ENCODE peak calls at places on chromosomes 2 and 18, in six cellular contexts. Q, E, C, D, K and O are unnamed samples.

GRCh38 chr2:1769703-1770422 is 25.5 kb upstream of the PXDN start:
- DNase-seq in Q (peak), E (peak), C (peak), D (no peak), K (peak), O (peak)

GRCh38 chr2:11406492-11407381 is 59.2 kb downstream of the E2F6 start:
- DNase-seq in Q (peak), E (peak), C (peak), D (no peak), K (peak), O (no peak)

GRCh38 chr2:163515836-163516235 is 220.0 kb downstream of the FIGN start:
- DNase-seq in Q (no peak), E (no peak), C (no peak), D (no peak), K (no peak), O (no peak)

GRCh38 chr18:22560797-22561196 is 143.1 kb upstream of the CTAGE1 start:
- DNase-seq in Q (no peak), E (no peak), C (no peak), D (no peak), K (no peak), O (no peak)

GRCh38 chr2:223815186-223815883 is 22.0 kb downstream of the AP1S3 start:
- DNase-seq in Q (peak), E (no peak), C (peak), D (no peak), K (peak), O (peak)

GRCh38 chr2:23422089-23423061 is 37.4 kb downstream of the KLHL29 start:
- DNase-seq in Q (no peak), E (no peak), C (no peak), D (no peak), K (no peak), O (no peak)

GRCh38 chr18:12255626-12256026 is 1.5 kb downstream of the CIDEA start:
- DNase-seq in Q (no peak), E (no peak), C (no peak), D (no peak), K (peak), O (peak)

GRCh38 chr2:218036371-218036770 is 32.7 kb upstream of the RUFY4 start:
- DNase-seq in Q (no peak), E (no peak), C (no peak), D (no peak), K (no peak), O (no peak)

GRCh38 chr2:74690571-74690970 is 36.5 kb downstream of the SEMA4F start:
- DNase-seq in Q (peak), E (peak), C (peak), D (peak), K (peak), O (peak)

GRCh38 chr2:72078773-72079172 is 68.9 kb downstream of the CYP26B1 start:
- DNase-seq in Q (no peak), E (no peak), C (no peak), D (no peak), K (no peak), O (no peak)

GRCh38 chr2:117618607-117619006 is 195.9 kb upstream of the DDX18 start:
- DNase-seq in Q (no peak), E (no peak), C (no peak), D (no peak), K (no peak), O (no peak)

GRCh38 chr18:36828630-36829361 is at the start of the genes KIAA1328 and TPGS2:
- DNase-seq in Q (peak), E (peak), C (peak), D (peak), K (peak), O (peak)

GRCh38 chr18:36831139-36831538 is 2.2 kb downstream of the KIAA1328 start:
- DNase-seq in Q (no peak), E (no peak), C (no peak), D (no peak), K (peak), O (no peak)

GRCh38 chr18:36828157-36828629 is 609 bp downstream of the TPGS2 start:
- DNase-seq in Q (peak), E (no peak), C (peak), D (no peak), K (peak), O (peak)

GRCh38 chr18:36830141-36830495 is 1.2 kb downstream of the KIAA1328 start:
- DNase-seq in Q (no peak), E (no peak), C (no peak), D (no peak), K (no peak), O (peak)

GRCh38 chr18:36829362-36830140 is 624 bp downstream of the KIAA1328 start:
- DNase-seq in Q (no peak), E (no peak), C (peak), D (no peak), K (peak), O (peak)
- TF ChIP-seq BHLHE40 in Q (no peak), E (no peak), C (no peak), D (no peak), K (no peak), O (no peak)

GRCh38 chr18:79634186-79634585 is 45.4 kb upstream of the CTDP1 start:
- DNase-seq in Q (no peak), E (no peak), C (no peak), D (no peak), K (no peak), O (no peak)
- TF ChIP-seq BHLHE40 in Q (no peak), E (no peak), C (no peak), D (no peak), K (no peak), O (no peak)

DNA sequence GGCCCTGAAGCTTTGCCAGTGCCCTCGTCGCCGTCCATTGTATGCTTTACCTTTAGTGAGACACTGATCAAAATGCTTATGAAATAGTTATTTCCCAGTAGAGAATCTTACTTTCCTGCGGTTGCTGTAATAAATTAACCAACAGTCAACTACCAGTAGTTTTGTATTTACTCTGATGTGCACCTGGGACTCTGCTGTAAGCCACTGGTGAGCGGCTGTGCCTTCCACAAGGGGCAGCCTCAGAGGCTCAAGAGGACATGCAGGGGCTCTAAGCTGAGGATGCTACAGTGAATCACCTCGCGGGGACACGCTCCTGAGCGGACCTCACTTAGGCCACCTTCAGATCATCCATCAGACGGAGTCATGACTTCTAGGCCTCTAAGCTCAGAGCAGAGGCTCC is 71.7 kb downstream of the BIN1 start:
- DNase-seq in Q (no peak), E (no peak), C (no peak), D (no peak), K (no peak), O (peak)
- TF ChIP-seq BHLHE40 in Q (no peak), E (no peak), C (no peak), D (no peak), K (no peak), O (no peak)

GRCh38 chr18:48656582-48656981 is 117.8 kb downstream of the CTIF start:
- DNase-seq in Q (no peak), E (no peak), C (no peak), D (no peak), K (peak), O (no peak)

GRCh38 chr18:48656176-48656575 is 117.3 kb downstream of the CTIF start:
- DNase-seq in Q (no peak), E (no peak), C (no peak), D (no peak), K (no peak), O (no peak)

GRCh38 chr18:48659188-48660009 is 120.6 kb downstream of the CTIF start:
- DNase-seq in Q (no peak), E (no peak), C (no peak), D (no peak), K (no peak), O (no peak)

GRCh38 chr18:48658721-48659120 is 119.9 kb downstream of the CTIF start:
- DNase-seq in Q (no peak), E (no peak), C (no peak), D (no peak), K (no peak), O (no peak)

DNA sequence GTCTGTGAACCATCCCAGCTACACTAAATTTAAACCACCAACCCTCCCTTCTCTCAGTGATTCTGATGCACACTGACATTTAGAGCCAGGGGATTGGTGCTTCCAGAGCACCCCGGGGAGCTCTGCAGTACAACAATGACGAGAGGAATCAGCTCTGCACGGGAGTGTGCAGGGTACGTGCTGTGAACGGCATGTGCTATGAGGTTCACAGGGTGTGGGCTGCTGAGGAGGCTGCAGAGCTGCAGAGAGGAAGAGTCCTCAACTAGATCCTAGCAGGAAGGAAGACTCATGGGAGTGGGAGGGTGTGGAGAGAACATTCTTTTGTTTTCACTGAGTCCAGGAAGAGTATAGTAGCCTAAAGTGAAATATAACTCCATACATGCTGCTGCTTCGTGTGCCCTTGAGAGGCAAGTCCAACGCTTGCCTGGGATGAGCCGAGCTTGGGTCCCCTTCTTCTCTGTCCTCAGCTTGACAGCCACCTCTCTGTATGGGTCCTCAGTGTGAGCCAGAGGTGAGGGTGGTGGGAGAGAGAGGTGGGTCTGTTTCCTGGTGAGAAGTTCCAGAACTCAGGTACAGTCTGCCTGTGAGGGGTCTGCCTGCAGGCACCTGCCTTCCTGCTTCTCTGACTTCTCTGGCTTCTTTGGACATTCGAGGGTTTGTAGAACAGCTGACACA is 118.8 kb downstream of the CTIF start:
- DNase-seq in Q (no peak), E (no peak), C (no peak), D (no peak), K (no peak), O (no peak)
- TF ChIP-seq BHLHE40 in Q (no peak), E (no peak), C (no peak), D (no peak), K (no peak), O (no peak)

GRCh38 chr2:104472076-104472475 is 381.8 kb upstream of the POU3F3 start:
- DNase-seq in Q (no peak), E (no peak), C (no peak), D (no peak), K (no peak), O (no peak)
- TF ChIP-seq BHLHE40 in Q (no peak), E (no peak), C (no peak), D (no peak), K (no peak), O (no peak)

GRCh38 chr2:225270861-225271260 is 128.6 kb upstream of the NYAP2 start:
- DNase-seq in Q (peak), E (no peak), C (peak), D (peak), K (peak), O (no peak)
- TF ChIP-seq BHLHE40 in Q (no peak), E (no peak), C (no peak), D (peak), K (no peak), O (no peak)

DNA sequence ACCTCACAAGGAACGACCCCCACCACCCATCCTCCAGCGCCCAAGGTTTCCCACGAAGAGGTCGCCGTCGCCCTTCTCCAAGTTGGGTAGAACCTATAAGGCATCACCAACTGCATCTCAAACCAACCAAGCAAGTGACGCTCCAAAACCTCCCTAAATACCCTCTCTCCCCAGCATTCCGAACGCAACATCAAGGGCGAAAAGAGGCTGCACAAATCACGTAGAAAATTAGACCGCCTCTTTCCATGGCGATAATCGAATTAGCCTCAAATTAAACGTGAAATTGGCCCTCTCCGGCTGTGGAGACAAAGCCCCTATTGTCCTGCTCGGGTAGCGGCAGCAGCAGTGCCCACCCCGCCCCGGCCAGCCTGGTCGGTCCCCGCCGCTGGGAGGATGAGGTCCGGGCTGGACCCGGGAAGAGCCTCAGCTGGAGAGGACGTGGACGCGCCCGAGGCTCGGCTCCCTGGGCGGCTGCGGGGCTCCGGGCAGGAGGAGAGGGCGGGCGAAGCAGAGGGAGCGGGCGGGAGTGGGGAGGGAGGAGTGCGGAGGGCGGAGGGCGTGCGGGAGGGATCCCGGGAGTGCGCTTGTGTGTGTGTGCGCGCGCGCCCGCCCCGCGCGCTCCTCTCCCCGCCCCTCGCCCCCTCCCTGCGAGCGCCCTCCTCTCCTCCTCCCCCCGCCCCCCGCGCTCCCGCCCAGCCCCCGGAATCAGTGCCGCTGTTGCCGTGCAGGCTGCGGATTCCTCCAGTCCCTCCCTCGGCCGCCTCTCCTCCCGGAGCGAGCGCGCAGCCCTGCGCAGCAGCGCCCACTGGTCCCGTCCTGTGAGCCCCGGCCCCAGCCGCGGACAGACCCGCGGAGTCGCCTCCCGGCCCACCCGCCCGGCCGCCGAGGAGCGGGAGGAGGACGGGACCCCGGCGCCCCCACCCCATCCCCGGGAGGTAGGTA is at the start of gene SPTBN1:
- DNase-seq in Q (peak), E (peak), C (peak), D (no peak), K (peak), O (peak)
- TF ChIP-seq BHLHE40 in Q (no peak), E (no peak), C (no peak), D (no peak), K (no peak), O (no peak)

GRCh38 chr18:11136241-11136640 is 13.1 kb downstream of the PIEZO2 start:
- DNase-seq in Q (no peak), E (no peak), C (no peak), D (no peak), K (peak), O (no peak)

DNA sequence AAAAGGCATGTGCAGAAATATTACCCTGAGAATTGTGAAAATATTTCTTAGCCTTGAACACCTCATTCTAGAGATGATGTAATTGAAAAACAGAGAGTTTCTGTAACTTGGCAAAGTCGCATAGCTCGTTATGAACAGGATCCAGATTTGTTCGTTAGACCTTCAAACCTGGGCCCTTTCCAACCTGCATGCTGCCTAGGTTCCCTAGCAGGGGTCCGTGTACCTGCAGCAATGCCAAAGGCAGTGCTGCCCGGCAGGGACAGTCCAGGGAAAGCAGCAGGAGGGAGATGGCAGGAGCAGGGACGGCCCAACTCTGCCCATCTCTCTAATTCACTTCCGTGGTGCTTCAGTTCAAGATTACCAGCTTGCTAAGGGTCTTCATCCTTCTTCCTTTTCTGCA is 12.0 kb downstream of the PIEZO2 start:
- DNase-seq in Q (no peak), E (no peak), C (no peak), D (no peak), K (no peak), O (no peak)
- TF ChIP-seq BHLHE40 in Q (no peak), E (no peak), C (no peak), D (no peak), K (no peak), O (no peak)

GRCh38 chr18:73235921-73236320 is 368.1 kb upstream of the NETO1 start:
- DNase-seq in Q (no peak), E (no peak), C (no peak), D (no peak), K (peak), O (no peak)

GRCh38 chr18:73235491-73235890 is 367.7 kb upstream of the NETO1 start:
- DNase-seq in Q (peak), E (no peak), C (no peak), D (peak), K (peak), O (peak)

GRCh38 chr18:73232933-73233332 is 365.1 kb upstream of the NETO1 start:
- DNase-seq in Q (no peak), E (no peak), C (no peak), D (peak), K (no peak), O (no peak)
- TF ChIP-seq BHLHE40 in Q (no peak), E (no peak), C (no peak), D (no peak), K (no peak), O (no peak)